ENCODE peak calls at places on chromosomes 13 and 19, in four cellular contexts. L is GM13976, B is RWPE2, I is HFFc6. O is an unnamed sample.

GRCh38 chr13:33132644-33133440 is 116.6 kb downstream of the KL start:
- DNase-seq in L (no peak), B (no peak), I (no peak), O (no peak)

GRCh38 chr19:34505321-34506025 is 23.9 kb downstream of the WTIP start:
- DNase-seq in L (peak; percentile 15), B (no peak), I (no peak), O (no peak)

GRCh38 chr19:13918726-13919411 is 12.9 kb downstream of the CC2D1A start:
- DNase-seq in L (no peak), B (no peak), I (no peak), O (peak; percentile 6)

GRCh38 chr13:43258771-43259170 is 235.4 kb downstream of the DNAJC15 start:
- DNase-seq in L (no peak), B (no peak), I (no peak), O (no peak)

GRCh38 chr19:17220207-17220758 is 5.1 kb downstream of the USE1 start:
- DNase-seq in L (no peak), B (no peak), I (no peak), O (no peak)

GRCh38 chr13:78430811-78431210 is 172.5 kb downstream of the POU4F1 start:
- DNase-seq in L (no peak), B (no peak), I (no peak), O (no peak)

GRCh38 chr13:33119022-33119735 is 103.0 kb downstream of the KL start:
- DNase-seq in L (no peak), B (no peak), I (peak; percentile 46), O (no peak)

GRCh38 chr19:39997595-39998216 is 846 bp downstream of the ZNF546 start:
- DNase-seq in L (peak; percentile 25), B (no peak), I (no peak), O (peak; percentile 11)

GRCh38 chr13:25738342-25738771 is 313.5 kb downstream of the SHISA2 start:
- DNase-seq in L (no peak), B (no peak), I (no peak), O (no peak)

GRCh38 chr13:112712451-112712881 is 22.6 kb downstream of the ATP11A start:
- DNase-seq in L (no peak), B (peak; percentile 11), I (no peak), O (no peak)

GRCh38 chr13:84430441-84430840 is 548.2 kb upstream of the SLITRK1 start:
- DNase-seq in L (no peak), B (no peak), I (no peak), O (no peak)

GRCh38 chr19:18349524-18350128 is 9.2 kb downstream of the PGPEP1 start:
- DNase-seq in L (peak; percentile 76), B (no peak), I (peak; percentile 34), O (peak; percentile 66)

GRCh38 chr13:103308700-103309099 is 242.5 kb upstream of the SLC10A2 start:
- DNase-seq in L (no peak), B (no peak), I (no peak), O (no peak)

GRCh38 chr13:46559272-46559805 is 6.4 kb downstream of the LRCH1 start:
- DNase-seq in L (no peak), B (no peak), I (no peak), O (no peak)

GRCh38 chr19:9865732-9866627 is 30.9 kb downstream of the PIN1 start:
- DNase-seq in L (no peak), B (no peak), I (no peak), O (no peak)

GRCh38 chr19:2727640-2727944 is 6.4 kb upstream of the DIRAS1 start:
- DNase-seq in L (no peak), B (no peak), I (no peak), O (no peak)

GRCh38 chr13:64675256-64675892 is 2554.8 kb downstream of the PCDH9 start:
- DNase-seq in L (no peak), B (no peak), I (peak; percentile 91), O (no peak)

GRCh38 chr13:46893820-46894533 is 2.9 kb downstream of the HTR2A start:
- DNase-seq in L (peak; percentile 87), B (no peak), I (no peak), O (peak; percentile 80)

GRCh38 chr13:97720881-97721280 is 232.6 kb upstream of the IPO5 start:
- DNase-seq in L (no peak), B (no peak), I (no peak), O (no peak)

GRCh38 chr19:22332924-22333323 is 46.7 kb downstream of the ZNF729 start:
- DNase-seq in L (no peak), B (no peak), I (no peak), O (no peak)

GRCh38 chr19:3642987-3643386 is 16.4 kb upstream of the CACTIN start:
- DNase-seq in L (no peak), B (no peak), I (no peak), O (no peak)

GRCh38 chr19:480016-480855 is 16.1 kb upstream of the MADCAM1 start:
- DNase-seq in L (no peak), B (no peak), I (peak; percentile 11), O (no peak)

GRCh38 chr13:20945952-20946383 is 43.4 kb upstream of the XPO4 start:
- DNase-seq in L (no peak), B (no peak), I (no peak), O (no peak)

GRCh38 chr13:48728226-48728625 is 74.5 kb downstream of the CYSLTR2 start:
- DNase-seq in L (no peak), B (no peak), I (no peak), O (no peak)

GRCh38 chr19:33686687-33687541 is 65.2 kb downstream of the CHST8 start:
- DNase-seq in L (no peak), B (no peak), I (no peak), O (no peak)

GRCh38 chr13:97043302-97043701 is 49.0 kb upstream of the OXGR1 start:
- DNase-seq in L (no peak), B (no peak), I (no peak), O (no peak)

GRCh38 chr19:38033658-38034150 is 126.7 kb downstream of the SIPA1L3 start:
- DNase-seq in L (peak; percentile 72), B (no peak), I (no peak), O (peak; percentile 64)

DNA sequence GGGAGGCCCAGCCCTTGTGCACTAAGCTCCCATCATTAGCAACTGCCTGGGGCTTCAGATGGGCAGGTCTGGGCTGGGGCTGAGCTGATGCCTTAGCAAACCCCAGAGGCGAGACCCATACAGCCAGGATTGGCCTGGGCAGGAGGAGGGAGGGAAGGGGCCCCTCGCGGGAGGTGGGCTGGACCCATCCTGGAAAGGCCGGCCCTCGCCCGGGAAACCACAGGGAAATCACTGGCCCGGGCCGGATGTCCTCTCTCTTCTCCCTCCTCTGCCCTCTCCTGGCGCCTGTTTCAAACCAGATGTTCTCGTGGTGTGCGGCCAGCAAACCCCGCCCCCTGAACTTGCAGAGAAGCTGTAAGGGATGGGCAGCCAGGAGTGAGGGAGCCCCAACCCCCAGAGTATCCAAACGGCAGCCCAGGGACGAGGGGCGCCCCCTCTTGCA is 43.1 kb downstream of the TMEM255B start:
- DNase-seq in L (no peak), B (peak; percentile 83), I (peak; percentile 74), O (no peak)
- TF ChIP-seq CTCF in L (no peak), B (peak; percentile 40), I (peak; percentile 34), O (no peak)

GRCh38 chr19:54320271-54320670 is 7.3 kb upstream of the LILRA5 start:
- DNase-seq in L (no peak), B (no peak), I (no peak), O (no peak)
- TF ChIP-seq CTCF in L (no peak), B (no peak), I (no peak), O (no peak)

GRCh38 chr13:27920677-27921420 is 1.0 kb downstream of the PDX1 start:
- DNase-seq in L (peak; percentile 58), B (no peak), I (no peak), O (peak; percentile 46)
- TF ChIP-seq CTCF in L (no peak), B (no peak), I (no peak), O (no peak)

DNA sequence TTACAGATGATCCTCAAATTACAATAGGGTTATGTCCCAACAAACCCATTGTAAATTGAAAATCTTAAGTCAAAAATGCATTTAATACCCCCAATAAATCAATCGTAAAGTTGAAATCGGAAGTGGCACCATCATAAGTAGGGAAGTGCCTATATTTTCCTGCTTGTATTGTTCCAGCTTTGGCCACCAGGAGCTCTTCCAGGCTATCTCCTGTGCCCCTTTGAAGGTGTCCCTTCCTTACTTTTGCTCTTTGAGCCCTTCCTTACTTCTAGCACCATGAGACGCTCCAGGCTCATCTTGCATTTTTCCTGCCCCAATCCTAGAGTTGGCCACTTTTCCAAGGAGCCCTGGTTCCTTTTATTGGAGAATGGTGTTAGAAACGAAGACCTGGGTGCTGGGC is 163.0 kb upstream of the TSC22D1 start:
- DNase-seq in L (no peak), B (no peak), I (no peak), O (no peak)
- TF ChIP-seq CTCF in L (no peak), B (no peak), I (no peak), O (no peak)

GRCh38 chr19:46182476-46182875 is 34.4 kb downstream of the IGFL2 start:
- DNase-seq in L (no peak), B (no peak), I (no peak), O (no peak)
- TF ChIP-seq CTCF in L (no peak), B (no peak), I (no peak), O (no peak)

GRCh38 chr13:108218044-108218974 is at the start of gene ABHD13:
- DNase-seq in L (peak; percentile 95), B (peak; percentile 86), I (peak; percentile 85), O (peak; percentile 97)

GRCh38 chr13:108223850-108224503 is 5.8 kb downstream of the ABHD13 start:
- DNase-seq in L (no peak), B (no peak), I (no peak), O (no peak)

GRCh38 chr13:108215428-108215827 is at the start of gene LIG4:
- DNase-seq in L (peak; percentile 93), B (peak; percentile 90), I (peak; percentile 88), O (peak; percentile 94)

GRCh38 chr13:108214511-108215383 is 589 bp downstream of the LIG4 start:
- DNase-seq in L (no peak), B (no peak), I (no peak), O (peak; percentile 22)

DNA sequence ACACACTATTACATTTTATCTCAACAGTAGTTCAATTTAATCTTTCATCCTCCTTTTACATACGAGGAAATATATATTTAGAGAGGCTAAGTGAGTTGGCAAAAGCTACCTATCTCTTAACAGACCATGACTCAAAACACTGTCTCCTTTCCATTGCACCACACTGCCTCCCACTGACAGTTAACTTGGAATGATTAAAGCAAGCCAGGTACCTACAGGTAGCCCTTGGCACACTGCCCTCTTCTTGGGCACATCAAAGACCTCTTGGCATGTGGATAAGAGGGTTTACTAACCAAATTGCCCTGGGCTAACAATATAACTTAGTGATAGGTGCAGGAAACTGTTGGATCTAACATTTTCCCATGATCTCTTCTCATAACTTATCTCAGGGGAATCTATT is 1.9 kb downstream of the ABHD13 start:
- DNase-seq in L (no peak), B (no peak), I (no peak), O (no peak)
- TF ChIP-seq CTCF in L (peak; percentile 26), B (peak; percentile 37), I (no peak), O (peak; percentile 11)

O was measured in GM20000.